ENCODE peak calls at places on chromosomes 5 and 9, in eight cellular contexts. F is lung, I is mammary epithelial cell, Z is SW 1271, L is GM12891, O is fibroblast of pulmonary artery, Q is NCI-H82, S is ACHN. E is an unnamed sample.

GRCh38 chr5:1726469-1726865 is 73.2 kb downstream of the MRPL36 start:
- DNase-seq in I (no peak), F (no peak), L (peak), O (no peak), Q (no peak), Z (no peak), S (no peak), E (no peak)

GRCh38 chr5:113242481-113243348 is 192.1 kb downstream of the TSSK1B start:
- DNase-seq in O (no peak), Q (no peak), S (no peak), Z (no peak), L (no peak), I (peak), F (no peak), E (no peak)

GRCh38 chr5:124262443-124262842 is 484.0 kb downstream of the ZNF608 start:
- DNase-seq in Q (no peak), L (no peak), F (no peak), I (no peak), Z (no peak), O (no peak), S (no peak), E (peak)

GRCh38 chr5:145587308-145588071 is 247.7 kb downstream of the PRELID2 start:
- DNase-seq in Q (no peak), O (peak), F (no peak), S (peak), L (no peak), Z (peak), I (peak), E (no peak)

GRCh38 chr9:107338911-107339659 is 56.0 kb downstream of the RAD23B start:
- DNase-seq in Z (no peak), O (no peak), S (no peak), Q (peak), L (no peak), I (no peak), F (no peak), E (no peak)

GRCh38 chr9:136238342-136238732 is 7.3 kb downstream of the QSOX2 start:
- DNase-seq in Q (no peak), O (no peak), I (no peak), L (no peak), Z (no peak), F (no peak), S (no peak), E (peak)

GRCh38 chr9:21398955-21399489 is 9.9 kb upstream of the IFNA8 start:
- DNase-seq in Q (no peak), I (no peak), Z (no peak), F (no peak), O (no peak), S (no peak), L (no peak), E (no peak)

GRCh38 chr5:178069909-178070308 is 43.4 kb upstream of the N4BP3 start:
- DNase-seq in O (peak), I (peak), F (no peak), S (peak), L (no peak), Q (peak), Z (no peak), E (peak)

GRCh38 chr9:9942764-9943424 is 669.9 kb downstream of the PTPRD start:
- DNase-seq in O (peak), Z (no peak), S (peak), Q (peak), I (peak), L (peak), F (peak), E (peak)

GRCh38 chr5:78719504-78720233 is 71.1 kb upstream of the LHFPL2 start:
- DNase-seq in I (no peak), L (no peak), Z (no peak), Q (no peak), S (no peak), O (no peak), F (peak), E (no peak)

GRCh38 chr9:68416891-68417570 is 60.6 kb downstream of the PGM5 start:
- DNase-seq in O (no peak), I (peak), F (no peak), L (no peak), S (peak), Z (no peak), Q (peak), E (peak)

GRCh38 chr5:143126121-143127019 is 277.1 kb downstream of the NR3C1 start:
- DNase-seq in O (peak), Q (no peak), S (no peak), Z (no peak), F (no peak), L (no peak), I (no peak), E (no peak)

GRCh38 chr5:127840198-127840524 is 137.0 kb downstream of the CCDC192 start:
- DNase-seq in I (no peak), Q (no peak), Z (no peak), F (no peak), O (peak), L (peak), S (no peak), E (no peak)

GRCh38 chr9:5263568-5264218 is 32.5 kb downstream of the INSL4 start:
- DNase-seq in F (no peak), S (peak), L (no peak), Z (no peak), O (peak), Q (peak), I (peak), E (peak)

GRCh38 chr5:100846722-100847121 is 56.4 kb downstream of the ST8SIA4 start:
- DNase-seq in Z (no peak), S (no peak), I (no peak), Q (no peak), F (no peak), L (no peak), O (peak), E (no peak)

GRCh38 chr5:147965712-147966111 is 59.4 kb upstream of the C5orf46 start:
- DNase-seq in L (no peak), Q (no peak), O (no peak), Z (no peak), F (no peak), S (no peak), I (no peak), E (peak)

GRCh38 chr5:66538531-66538930 is 57.7 kb upstream of the MAST4 start:
- DNase-seq in F (no peak), Q (no peak), Z (no peak), S (no peak), O (no peak), I (peak), L (no peak), E (no peak)

GRCh38 chr9:78967557-78968212 is 604.1 kb upstream of the TLE4 start:
- DNase-seq in I (no peak), L (no peak), O (no peak), S (no peak), Q (no peak), F (no peak), Z (no peak), E (no peak)

GRCh38 chr9:114386886-114387677 is 700 bp downstream of the AKNA start:
- DNase-seq in O (no peak), Z (no peak), L (no peak), F (no peak), S (no peak), Q (peak), I (no peak), E (no peak)

GRCh38 chr5:5523066-5523505 is 100.6 kb downstream of the ICE1 start:
- DNase-seq in F (no peak), O (peak), S (peak), L (no peak), Z (no peak), I (no peak), Q (no peak), E (peak)

GRCh38 chr5:10663531-10664183 is 97.4 kb downstream of the DAP start:
- DNase-seq in O (peak), Q (no peak), F (no peak), I (no peak), S (peak), L (no peak), Z (no peak), E (peak)

GRCh38 chr9:105362470-105362869 is 85.4 kb upstream of the FSD1L start:
- DNase-seq in S (no peak), L (no peak), F (no peak), Q (no peak), I (no peak), O (no peak), Z (no peak), E (no peak)

GRCh38 chr9:107782381-107782780 is 292.8 kb upstream of the KLF4 start:
- DNase-seq in Q (no peak), F (no peak), S (no peak), Z (no peak), O (peak), I (no peak), L (no peak), E (no peak)

GRCh38 chr9:101398930-101399640 is 434 bp downstream of the ZNF189 start:
- DNase-seq in O (no peak), S (peak), I (peak), Z (no peak), L (no peak), F (no peak), Q (peak), E (peak)

GRCh38 chr9:27094640-27095039 is 14.4 kb upstream of the TEK start:
- DNase-seq in Q (no peak), S (no peak), Z (no peak), L (no peak), F (no peak), O (peak), I (peak), E (no peak)

GRCh38 chr9:129946596-129946995 is 96.4 kb downstream of the FNBP1 start:
- DNase-seq in Q (no peak), S (no peak), O (no peak), F (no peak), Z (no peak), I (no peak), L (no peak), E (no peak)

GRCh38 chr9:88742483-88742882 is 207.5 kb downstream of the NXNL2 start:
- DNase-seq in O (peak), S (no peak), I (peak), Z (no peak), L (no peak), F (no peak), Q (no peak), E (no peak)